ENCODE peak calls at places on chromosomes 2 and 18, in nine cellular contexts. E is endothelial cell of umbilical vein, T is uterus, V is heart left ventricle, D is gastrocnemius medialis, B is stomach, I is prostate gland, S is adrenal gland, O is IMR-90. J is an unnamed sample.

GRCh38 chr2:64654063-64654811 is 524 bp upstream of the SERTAD2 start:
- DNase-seq in E (peak), T (peak), V (peak), D (peak), B (peak), I (peak), S (peak), O (peak), J (peak)

GRCh38 chr2:217307023-217307422 is 447.2 kb upstream of the TNP1 start:
- DNase-seq in E (no peak), T (no peak), V (no peak), D (no peak), B (no peak), I (no peak), S (no peak), O (no peak), J (no peak)

GRCh38 chr2:195570329-195570728 is 86.7 kb upstream of the SLC39A10 start:
- DNase-seq in E (peak), T (no peak), V (no peak), D (no peak), B (no peak), I (no peak), S (no peak), O (no peak), J (no peak)

GRCh38 chr2:143901185-143901842 is 618.6 kb downstream of the ZEB2 start:
- DNase-seq in E (peak), T (no peak), V (no peak), D (no peak), B (no peak), I (no peak), S (no peak), O (peak), J (no peak)

GRCh38 chr2:28687640-28688039 is 64.0 kb upstream of the PPP1CB start:
- DNase-seq in E (no peak), T (no peak), V (no peak), D (no peak), B (no peak), I (no peak), S (no peak), O (no peak), J (no peak)

GRCh38 chr2:72681016-72681995 is 144.5 kb downstream of the EXOC6B start:
- DNase-seq in E (peak), T (no peak), V (no peak), D (no peak), B (no peak), I (no peak), S (no peak), O (peak), J (no peak)

GRCh38 chr2:161913865-161914264 is 160.2 kb downstream of the DPP4 start:
- DNase-seq in E (peak), T (no peak), V (no peak), D (no peak), B (no peak), I (no peak), S (no peak), O (peak), J (no peak)

GRCh38 chr2:220275454-220275853 is 648.0 kb downstream of the SLC4A3 start:
- DNase-seq in E (no peak), T (no peak), V (no peak), D (no peak), B (no peak), I (no peak), S (no peak), O (no peak), J (no peak)

GRCh38 chr2:12728221-12728777 is 11.6 kb downstream of the TRIB2 start:
- DNase-seq in E (no peak), T (no peak), V (no peak), D (no peak), B (no peak), I (no peak), S (no peak), O (no peak), J (no peak)

GRCh38 chr2:11753886-11754704 is 7.7 kb downstream of the LPIN1 start:
- DNase-seq in E (peak), T (peak), V (peak), D (peak), B (peak), I (peak), S (peak), O (peak), J (no peak)

GRCh38 chr2:133369896-133370295 is 198.4 kb downstream of the NCKAP5 start:
- DNase-seq in E (no peak), T (no peak), V (no peak), D (no peak), B (no peak), I (no peak), S (no peak), O (no peak), J (no peak)

GRCh38 chr2:86223098-86223681 is 23.9 kb downstream of the MRPL35 start:
- DNase-seq in E (no peak), T (peak), V (peak), D (no peak), B (peak), I (no peak), S (peak), O (peak), J (no peak)

GRCh38 chr2:111946294-111947114 is 48.1 kb downstream of the MERTK start:
- DNase-seq in E (peak), T (peak), V (peak), D (peak), B (peak), I (peak), S (peak), O (peak), J (peak)

GRCh38 chr2:79512442-79513401 is at the start of gene CTNNA2:
- DNase-seq in E (no peak), T (no peak), V (peak), D (no peak), B (peak), I (no peak), S (peak), O (no peak), J (no peak)

GRCh38 chr18:5475252-5475651 is 68.5 kb downstream of the EPB41L3 start:
- DNase-seq in E (peak), T (no peak), V (no peak), D (no peak), B (no peak), I (no peak), S (peak), O (no peak), J (no peak)

GRCh38 chr2:116141891-116142474 is 1672.5 kb upstream of the DDX18 start:
- DNase-seq in E (no peak), T (no peak), V (no peak), D (no peak), B (no peak), I (no peak), S (no peak), O (no peak), J (no peak)

GRCh38 chr2:236744316-236745105 is 174.9 kb downstream of the ACKR3 start:
- DNase-seq in E (no peak), T (no peak), V (no peak), D (no peak), B (no peak), I (no peak), S (no peak), O (peak), J (no peak)

GRCh38 chr2:198950813-198951212 is 506.9 kb downstream of the SATB2 start:
- DNase-seq in E (no peak), T (no peak), V (no peak), D (no peak), B (no peak), I (no peak), S (no peak), O (no peak), J (no peak)

GRCh38 chr2:99961567-99961913 is 180.8 kb downstream of the AFF3 start:
- DNase-seq in E (no peak), T (no peak), V (no peak), D (no peak), B (no peak), I (no peak), S (no peak), O (no peak), J (no peak)

GRCh38 chr2:217638533-217638932 is 364.3 kb downstream of the TNS1 start:
- DNase-seq in E (no peak), T (no peak), V (no peak), D (no peak), B (no peak), I (no peak), S (no peak), O (no peak), J (no peak)

GRCh38 chr2:128775064-128775347 is 456.3 kb upstream of the HS6ST1 start:
- DNase-seq in E (no peak), T (no peak), V (no peak), D (no peak), B (peak), I (no peak), S (no peak), O (no peak), J (peak)

GRCh38 chr2:74010087-74010541 is 25.4 kb downstream of the TET3 start:
- DNase-seq in E (no peak), T (peak), V (peak), D (no peak), B (peak), I (peak), S (no peak), O (no peak), J (peak)

GRCh38 chr18:27921904-27922541 is 254.9 kb downstream of the CDH2 start:
- DNase-seq in E (no peak), T (no peak), V (no peak), D (no peak), B (no peak), I (no peak), S (no peak), O (peak), J (no peak)

GRCh38 chr2:162297925-162298552 is 20.4 kb downstream of the IFIH1 start:
- DNase-seq in E (peak), T (peak), V (no peak), D (peak), B (peak), I (peak), S (peak), O (peak), J (no peak)

GRCh38 chr2:84888401-84889276 is 7.8 kb upstream of the TRABD2A start:
- DNase-seq in E (no peak), T (no peak), V (no peak), D (no peak), B (no peak), I (no peak), S (peak), O (peak), J (no peak)

GRCh38 chr2:160427629-160428424 is 65.8 kb downstream of the RBMS1 start:
- DNase-seq in E (peak), T (no peak), V (no peak), D (no peak), B (no peak), I (no peak), S (no peak), O (peak), J (peak)

GRCh38 chr2:60513996-60514395 is 39.5 kb downstream of the BCL11A start:
- DNase-seq in E (no peak), T (no peak), V (no peak), D (no peak), B (no peak), I (no peak), S (no peak), O (no peak), J (no peak)

GRCh38 chr2:206164261-206164862 is 4.7 kb downstream of the EEF1B2 start:
- DNase-seq in E (peak), T (peak), V (no peak), D (no peak), B (no peak), I (no peak), S (peak), O (peak), J (no peak)

DNA sequence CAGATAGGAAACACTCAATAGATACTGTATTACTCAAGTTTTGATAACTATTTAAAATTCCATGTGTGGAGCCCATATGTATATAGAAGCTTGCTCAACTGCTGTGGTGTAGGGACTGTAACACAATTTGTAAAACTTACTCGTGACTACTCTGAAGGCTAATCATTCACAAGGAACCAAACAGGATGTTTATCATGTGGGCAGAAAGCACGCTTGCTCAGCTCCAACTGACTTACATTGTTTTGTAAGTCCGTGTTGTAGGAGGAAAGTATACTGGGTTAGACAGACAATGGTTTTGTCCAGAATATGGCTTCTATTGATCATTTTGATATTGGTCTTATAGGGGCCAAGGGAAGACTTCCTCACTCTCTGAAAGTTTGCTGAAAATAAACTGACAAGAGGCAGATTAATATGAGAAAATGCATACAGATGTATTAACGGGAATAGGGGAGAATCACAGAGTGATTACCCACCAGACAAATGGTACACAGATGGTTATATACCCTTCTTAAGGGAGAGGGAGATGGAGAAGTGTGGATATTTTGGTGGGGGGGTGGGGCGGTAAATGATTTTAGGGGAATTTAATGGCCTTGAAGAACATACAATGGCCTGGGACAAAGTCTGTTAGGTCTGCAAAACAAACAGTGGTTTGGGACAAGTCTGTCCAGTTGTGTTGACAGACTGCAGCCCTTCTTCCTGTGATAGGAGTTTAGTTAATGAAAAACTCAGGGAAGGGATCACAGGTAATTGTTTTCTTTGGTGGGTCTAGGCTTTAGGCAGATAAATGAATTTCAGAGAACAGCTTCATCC is 259.3 kb upstream of the SP5 start:
- DNase-seq in E (peak), T (no peak), V (no peak), D (no peak), B (no peak), I (peak), S (no peak), O (no peak), J (no peak)
- TF ChIP-seq POLR2A in E (no peak), T (no peak), V (no peak), D (no peak), B (no peak), I (no peak), S (no peak), O (no peak), J (no peak)

GRCh38 chr2:37156071-37156856 is 516 bp downstream of the EIF2AK2 start:
- DNase-seq in E (peak), T (peak), V (peak), D (no peak), B (peak), I (peak), S (peak), O (peak), J (no peak)
- TF ChIP-seq POLR2A in E (no peak), T (no peak), V (no peak), D (no peak), B (no peak), I (no peak), S (no peak), O (no peak), J (no peak)

GRCh38 chr2:26141145-26141769 is 31.6 kb upstream of the GAREM2 start:
- DNase-seq in E (no peak), T (no peak), V (no peak), D (no peak), B (no peak), I (no peak), S (no peak), O (no peak), J (no peak)

GRCh38 chr2:26144031-26144430 is 28.9 kb upstream of the GAREM2 start:
- DNase-seq in E (no peak), T (no peak), V (no peak), D (no peak), B (no peak), I (no peak), S (no peak), O (no peak), J (no peak)

GRCh38 chr2:26136431-26136830 is 36.5 kb upstream of the GAREM2 start:
- DNase-seq in E (no peak), T (no peak), V (no peak), D (no peak), B (no peak), I (no peak), S (no peak), O (no peak), J (no peak)

GRCh38 chr2:26144953-26145680 is 27.8 kb upstream of the GAREM2 start:
- DNase-seq in E (peak), T (peak), V (peak), D (no peak), B (peak), I (peak), S (peak), O (peak), J (no peak)

DNA sequence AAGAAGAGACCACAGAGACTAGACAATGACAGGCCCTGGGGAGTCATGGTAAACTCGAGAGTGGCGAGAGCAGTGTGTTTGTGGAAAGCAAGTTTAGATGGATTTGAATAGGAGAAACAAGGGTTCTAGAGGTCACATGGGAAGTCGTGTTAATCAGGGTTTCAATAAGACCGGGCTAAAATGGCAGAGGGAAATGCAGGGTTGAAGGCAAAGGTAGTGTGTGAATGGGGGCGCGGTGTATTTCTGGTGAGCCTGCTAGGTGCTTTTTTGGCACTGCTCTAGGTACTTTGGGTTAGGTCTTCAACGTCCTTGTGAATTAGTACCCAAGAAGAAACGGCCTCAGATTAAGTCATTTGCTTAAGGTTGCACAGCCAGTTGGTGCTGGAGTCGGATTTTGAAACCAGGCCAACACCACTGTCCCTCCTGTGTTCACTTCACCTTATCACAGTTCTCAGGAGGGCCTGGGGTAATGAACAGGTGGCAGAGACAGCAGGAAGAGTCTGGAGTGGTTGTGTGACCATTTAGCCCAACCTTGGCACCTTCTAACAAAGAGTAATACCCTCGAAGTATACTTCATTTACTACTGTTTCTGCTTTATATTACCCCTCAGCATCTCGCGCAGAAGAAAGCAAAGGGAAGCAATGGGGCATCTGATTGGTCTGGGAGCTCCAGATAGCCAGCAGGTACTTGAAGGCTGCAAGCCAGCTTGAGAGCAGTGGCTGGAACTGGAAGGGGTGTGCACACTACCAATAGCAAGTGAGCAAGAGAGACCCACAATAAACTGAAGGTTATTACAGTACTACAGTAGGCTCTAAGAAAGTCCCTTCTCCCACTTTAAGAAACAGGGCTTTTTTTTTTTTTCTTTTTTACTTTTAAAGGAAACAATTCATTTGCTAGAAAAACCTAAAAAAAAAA is 33.4 kb upstream of the GAREM2 start:
- DNase-seq in E (no peak), T (no peak), V (no peak), D (no peak), B (peak), I (no peak), S (no peak), O (no peak), J (no peak)
- TF ChIP-seq POLR2A in E (no peak), T (no peak), V (no peak), D (no peak), B (no peak), I (no peak), S (no peak), O (no peak), J (no peak)

GRCh38 chr2:240232961-240233890 is 92.8 kb upstream of the OTOS start:
- DNase-seq in E (peak), T (peak), V (peak), D (peak), B (peak), I (peak), S (peak), O (peak), J (peak)

GRCh38 chr2:240231838-240232244 is 91.4 kb upstream of the OTOS start:
- DNase-seq in E (no peak), T (peak), V (peak), D (no peak), B (peak), I (no peak), S (peak), O (no peak), J (no peak)

GRCh38 chr2:240233891-240234502 is 93.5 kb upstream of the OTOS start:
- DNase-seq in E (no peak), T (peak), V (peak), D (no peak), B (no peak), I (no peak), S (no peak), O (no peak), J (no peak)

GRCh38 chr2:240230424-240230945 is 90.0 kb upstream of the OTOS start:
- DNase-seq in E (no peak), T (no peak), V (no peak), D (no peak), B (peak), I (no peak), S (peak), O (no peak), J (peak)

DNA sequence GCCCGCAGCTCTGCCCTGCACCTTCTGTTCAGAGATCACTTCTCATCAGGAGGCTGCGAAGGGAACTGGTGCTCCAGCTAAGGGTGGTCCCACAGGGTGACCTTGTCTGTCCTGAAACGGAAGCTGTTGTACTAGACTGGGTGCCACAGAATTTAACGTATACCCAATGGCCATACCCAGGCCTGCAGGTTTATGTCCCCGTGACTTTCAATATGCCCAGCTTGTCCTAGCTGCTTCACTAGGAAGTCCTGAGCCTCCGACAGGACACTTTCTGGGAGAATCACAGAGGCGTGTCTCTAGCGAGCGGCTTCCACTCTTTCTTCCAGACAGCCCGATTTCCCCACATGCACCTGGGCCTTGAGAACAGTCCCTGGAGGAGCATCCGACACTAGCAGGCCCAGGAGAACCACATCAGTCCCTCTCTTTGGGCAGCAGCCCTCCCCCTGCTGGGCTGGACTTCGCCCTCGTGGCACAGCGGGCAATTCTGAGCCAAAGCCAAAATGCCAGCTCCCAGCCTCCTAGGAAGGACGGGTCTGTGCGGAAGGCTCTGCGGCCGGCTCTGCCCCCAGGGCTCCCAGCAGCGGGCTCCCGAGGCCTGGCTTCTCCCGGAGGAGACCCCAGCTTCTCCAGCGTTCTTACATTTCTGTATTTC is 91.9 kb upstream of the OTOS start:
- DNase-seq in E (no peak), T (peak), V (no peak), D (no peak), B (no peak), I (no peak), S (peak), O (no peak), J (no peak)
- TF ChIP-seq POLR2A in E (no peak), T (no peak), V (no peak), D (no peak), B (no peak), I (no peak), S (no peak), O (no peak), J (no peak)